ENCODE peak calls at places on chromosome 5, in eight cellular contexts. R is adrenal gland; V is PC-9; H is CD8-positive, alpha-beta T cell; Z is Peyer's patch; N is cardiac muscle cell; F is heart left ventricle; J is tibial nerve. L is an unnamed sample.

GRCh38 chr5:43274435-43275114 is 38.6 kb downstream of the HMGCS1 start:
- DNase-seq in R (no peak), V (no peak), H (no peak), Z (no peak), N (no peak), F (no peak), J (no peak), L (no peak)

GRCh38 chr5:41869739-41870620 is at the start of gene OXCT1:
- DNase-seq in R (peak), V (peak), H (peak), Z (peak), N (peak), F (peak), J (peak), L (peak)

GRCh38 chr5:52693279-52693678 is 94.4 kb upstream of the ITGA1 start:
- DNase-seq in R (peak), V (no peak), H (peak), Z (peak), N (peak), F (peak), J (peak), L (no peak)

GRCh38 chr5:61599370-61600140 is 267.5 kb downstream of the ZSWIM6 start:
- DNase-seq in R (peak), V (peak), H (no peak), Z (no peak), N (peak), F (no peak), J (no peak), L (no peak)

GRCh38 chr5:179250561-179251225 is 94.6 kb downstream of the ADAMTS2 start:
- DNase-seq in R (no peak), V (no peak), H (no peak), Z (peak), N (no peak), F (no peak), J (no peak), L (peak)

GRCh38 chr5:158022393-158022792 is 163.4 kb upstream of the CLINT1 start:
- DNase-seq in R (no peak), V (no peak), H (no peak), Z (no peak), N (no peak), F (no peak), J (no peak), L (no peak)

GRCh38 chr5:10885026-10885425 is 124.0 kb upstream of the DAP start:
- DNase-seq in R (no peak), V (peak), H (no peak), Z (no peak), N (no peak), F (no peak), J (no peak), L (no peak)

GRCh38 chr5:37552770-37553719 is 173.9 kb downstream of the WDR70 start:
- DNase-seq in R (no peak), V (no peak), H (no peak), Z (no peak), N (peak), F (no peak), J (no peak), L (no peak)

GRCh38 chr5:175321927-175322532 is 122.0 kb downstream of the DRD1 start:
- DNase-seq in R (no peak), V (peak), H (peak), Z (no peak), N (peak), F (no peak), J (no peak), L (no peak)

GRCh38 chr5:88245893-88246244 is 22.8 kb downstream of the TMEM161B start:
- DNase-seq in R (no peak), V (no peak), H (no peak), Z (no peak), N (no peak), F (no peak), J (no peak), L (no peak)

GRCh38 chr5:96781031-96781733 is 26.6 kb downstream of the ERAP1 start:
- DNase-seq in R (no peak), V (peak), H (no peak), Z (no peak), N (peak), F (no peak), J (no peak), L (no peak)

GRCh38 chr5:125065114-125065513 is 318.7 kb upstream of the ZNF608 start:
- DNase-seq in R (no peak), V (no peak), H (no peak), Z (no peak), N (no peak), F (no peak), J (no peak), L (no peak)

GRCh38 chr5:79508354-79508753 is 5.6 kb downstream of the HOMER1 start:
- DNase-seq in R (no peak), V (no peak), H (no peak), Z (no peak), N (no peak), F (no peak), J (no peak), L (no peak)

GRCh38 chr5:430214-430925 is 12.6 kb upstream of the EXOC3 start:
- DNase-seq in R (no peak), V (no peak), H (no peak), Z (peak), N (no peak), F (no peak), J (no peak), L (no peak)

GRCh38 chr5:151251001-151251551 is 1.9 kb upstream of the GM2A start:
- DNase-seq in R (no peak), V (no peak), H (no peak), Z (peak), N (no peak), F (no peak), J (no peak), L (no peak)

GRCh38 chr5:59654691-59655090 is 238.8 kb downstream of the PDE4D start:
- DNase-seq in R (no peak), V (no peak), H (no peak), Z (no peak), N (no peak), F (no peak), J (no peak), L (no peak)

GRCh38 chr5:73374520-73375235 is 73.9 kb downstream of the FOXD1 start:
- DNase-seq in R (no peak), V (peak), H (no peak), Z (no peak), N (peak), F (no peak), J (no peak), L (no peak)

GRCh38 chr5:142391031-142391872 is 66.4 kb upstream of the SPRY4 start:
- DNase-seq in R (no peak), V (no peak), H (no peak), Z (no peak), N (peak), F (no peak), J (no peak), L (no peak)

GRCh38 chr5:109848130-109848529 is 158.4 kb downstream of the MAN2A1 start:
- DNase-seq in R (no peak), V (no peak), H (no peak), Z (no peak), N (no peak), F (no peak), J (no peak), L (no peak)

GRCh38 chr5:102596113-102596512 is 97.3 kb upstream of the SLCO6A1 start:
- DNase-seq in R (no peak), V (no peak), H (no peak), Z (no peak), N (no peak), F (no peak), J (no peak), L (no peak)

GRCh38 chr5:32842798-32843531 is 131.8 kb downstream of the NPR3 start:
- DNase-seq in R (no peak), V (peak), H (peak), Z (no peak), N (no peak), F (no peak), J (no peak), L (no peak)

GRCh38 chr5:5289537-5289936 is 132.9 kb upstream of the ICE1 start:
- DNase-seq in R (no peak), V (peak), H (no peak), Z (no peak), N (no peak), F (no peak), J (no peak), L (no peak)

GRCh38 chr5:162037431-162037830 is 30.1 kb upstream of the GABRG2 start:
- DNase-seq in R (no peak), V (no peak), H (no peak), Z (no peak), N (no peak), F (no peak), J (no peak), L (no peak)

GRCh38 chr5:84249918-84250635 is 134.6 kb downstream of the EDIL3 start:
- DNase-seq in R (no peak), V (no peak), H (no peak), Z (no peak), N (peak), F (no peak), J (no peak), L (no peak)
- H3K4me3 ChIP-seq in R (no peak), V (no peak), H (no peak), Z (no peak), N (no peak), F (no peak), J (no peak), L (no peak)

GRCh38 chr5:74934949-74935751 is 69.0 kb upstream of the FAM169A start:
- DNase-seq in R (no peak), V (no peak), H (peak), Z (peak), N (peak), F (no peak), J (peak), L (no peak)
- TF ChIP-seq CTCF in R (peak), V (peak), H (no peak), Z (no peak), N (peak), F (peak), J (no peak), L (no peak)

DNA sequence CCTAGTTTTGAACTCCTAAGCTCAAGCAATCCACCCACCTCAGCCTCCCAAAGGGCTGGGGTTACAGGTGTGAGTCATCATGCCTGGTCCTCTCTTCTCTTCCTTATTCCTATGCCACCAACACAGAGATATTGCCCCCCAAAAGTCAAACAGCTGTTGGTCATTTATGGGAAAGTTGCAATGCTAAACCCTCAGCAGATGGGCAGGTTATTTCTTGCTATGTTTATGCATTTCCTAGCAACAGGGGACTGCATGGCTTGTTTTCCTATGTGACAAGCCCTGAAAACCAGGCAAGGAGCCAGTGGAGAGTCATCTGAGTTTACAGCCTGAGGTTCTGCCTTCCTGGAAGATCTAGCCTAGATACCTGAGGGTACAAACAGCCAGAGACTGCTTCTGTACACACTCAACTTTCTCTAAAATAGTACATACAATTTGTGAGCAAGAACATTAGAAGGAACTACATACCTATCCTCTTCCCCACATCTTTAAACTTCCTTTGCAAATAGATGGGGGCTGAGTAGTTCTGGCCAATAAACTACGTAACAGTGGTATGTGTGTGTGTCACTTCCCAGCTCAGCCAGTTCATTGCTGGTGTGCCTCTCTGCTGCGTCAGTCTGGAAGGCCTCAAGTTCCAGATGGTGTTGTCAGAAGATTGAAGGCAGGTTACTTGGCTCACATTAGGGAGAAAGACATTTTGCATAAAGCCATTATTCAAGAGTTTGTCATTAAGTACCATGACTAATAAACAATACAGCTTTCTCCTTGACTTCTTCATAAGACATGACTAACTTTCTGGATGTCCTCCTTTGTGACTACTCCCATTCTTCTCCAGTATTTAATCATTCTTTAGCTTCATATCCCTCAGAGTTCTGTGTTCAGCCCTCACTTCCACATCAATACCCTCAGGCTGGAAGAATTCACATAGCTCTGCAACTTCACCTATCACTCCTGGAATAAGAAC is 65.3 kb downstream of the CSNK1A1 start:
- DNase-seq in R (peak), V (peak), H (no peak), Z (peak), N (peak), F (peak), J (peak), L (peak)
- H3K27ac ChIP-seq in R (peak), V (peak), H (no peak), Z (peak), N (peak), F (peak), J (peak), L (peak)

DNA sequence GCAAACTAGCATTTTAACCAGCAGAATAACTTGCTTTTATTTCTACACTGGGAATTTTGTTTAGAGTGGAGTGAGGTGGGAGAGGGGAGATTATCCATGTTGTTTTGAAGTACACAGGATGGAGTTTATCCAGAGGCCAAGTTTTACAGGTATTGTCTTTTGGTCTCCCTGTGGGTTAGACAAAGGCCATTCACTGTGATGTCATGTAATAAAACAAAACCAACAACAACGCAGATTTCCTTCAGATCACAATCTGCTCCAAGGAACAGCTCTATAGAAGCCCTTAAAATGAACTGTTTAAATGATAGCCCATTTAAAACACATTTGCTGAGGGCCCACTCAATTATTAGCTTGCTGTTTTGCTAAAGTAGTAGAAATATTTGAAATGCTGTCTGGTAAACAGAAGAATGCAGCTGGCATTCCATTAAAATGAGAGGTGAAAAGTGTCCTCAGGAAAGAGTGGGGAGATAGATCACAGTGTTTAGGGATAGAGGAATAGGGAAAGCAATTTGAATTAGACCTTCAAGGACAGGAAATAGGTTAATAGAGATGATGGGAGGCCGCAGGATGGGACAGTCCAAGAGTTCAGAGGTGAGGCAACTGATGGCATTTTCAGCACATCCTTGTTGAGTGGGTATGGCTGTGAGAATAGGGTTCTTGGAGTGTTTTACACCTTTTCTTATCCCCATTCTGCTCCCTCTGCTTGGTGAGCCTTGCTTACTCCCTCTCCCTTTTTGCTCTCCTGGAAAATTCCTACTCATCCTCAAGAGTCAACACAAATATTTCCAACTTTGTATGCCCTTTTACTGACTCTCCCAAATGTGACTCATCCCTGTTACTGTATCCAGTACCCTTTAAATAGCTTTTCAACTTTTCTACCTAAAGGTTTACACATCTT is 140.1 kb upstream of the NR3C1 start:
- DNase-seq in R (no peak), V (no peak), H (no peak), Z (no peak), N (peak), F (no peak), J (no peak), L (no peak)
- H3K4me3 ChIP-seq in R (no peak), V (no peak), H (no peak), Z (no peak), N (no peak), F (no peak), J (no peak), L (no peak)